ENCODE peak calls at places on chromosomes 1 and 21, in four cellular contexts. G is GM23248, L is WERI-Rb-1, B is transverse colon. E is an unnamed sample. For H3K36me3, the result is how much of the 10 kb centered on the place peaks cover.

GRCh38 chr1:201570886-201571624 is 32.1 kb downstream of the NAV1 start:
- DNase-seq in G (no peak), L (no peak), B (no peak), E (no peak)

GRCh38 chr1:33301273-33301984 is 19.5 kb downstream of the A3GALT2 start:
- DNase-seq in G (peak), L (no peak), B (no peak), E (peak)

GRCh38 chr1:2555634-2556276 is 416 bp upstream of the TNFRSF14 start:
- DNase-seq in G (peak), L (no peak), B (peak), E (peak)

GRCh38 chr1:226496616-226497015 is 51.9 kb upstream of the STUM start:
- DNase-seq in G (no peak), L (no peak), B (no peak), E (no peak)

GRCh38 chr1:8602471-8603219 is 214.8 kb downstream of the RERE start:
- DNase-seq in G (no peak), L (no peak), B (no peak), E (no peak)

GRCh38 chr1:31715097-31715872 is 11.5 kb upstream of the COL16A1 start:
- DNase-seq in G (peak), L (peak), B (peak), E (peak)

GRCh38 chr1:3638676-3639075 is 11.2 kb downstream of the WRAP73 start:
- DNase-seq in G (no peak), L (no peak), B (no peak), E (no peak)

GRCh38 chr1:39132505-39133339 is 71.8 kb upstream of the MACF1 start:
- DNase-seq in G (no peak), L (peak), B (peak), E (peak)

GRCh38 chr21:33362044-33362555 is 37.3 kb downstream of the IFNAR1 start:
- DNase-seq in G (no peak), L (no peak), B (peak), E (no peak)

GRCh38 chr1:155981266-155982088 is 3.1 kb upstream of the ARHGEF2 start:
- DNase-seq in G (peak), L (peak), B (peak), E (peak)

GRCh38 chr21:33196956-33197374 is 32.8 kb upstream of the IFNAR2 start:
- DNase-seq in G (peak), L (peak), B (peak), E (peak)

GRCh38 chr1:39047374-39048229 is 21.5 kb downstream of the NDUFS5 start:
- DNase-seq in G (peak), L (no peak), B (no peak), E (peak)

GRCh38 chr1:114456586-114456985 is 54.4 kb downstream of the TRIM33 start:
- DNase-seq in G (no peak), L (no peak), B (no peak), E (no peak)

GRCh38 chr1:114454539-114454938 is 56.5 kb downstream of the TRIM33 start:
- DNase-seq in G (no peak), L (no peak), B (no peak), E (no peak)

GRCh38 chr1:114458208-114458777 is 52.7 kb downstream of the TRIM33 start:
- DNase-seq in G (peak), L (no peak), B (no peak), E (no peak)

GRCh38 chr1:114455102-114455785 is 55.8 kb downstream of the TRIM33 start:
- DNase-seq in G (no peak), L (no peak), B (no peak), E (no peak)

DNA sequence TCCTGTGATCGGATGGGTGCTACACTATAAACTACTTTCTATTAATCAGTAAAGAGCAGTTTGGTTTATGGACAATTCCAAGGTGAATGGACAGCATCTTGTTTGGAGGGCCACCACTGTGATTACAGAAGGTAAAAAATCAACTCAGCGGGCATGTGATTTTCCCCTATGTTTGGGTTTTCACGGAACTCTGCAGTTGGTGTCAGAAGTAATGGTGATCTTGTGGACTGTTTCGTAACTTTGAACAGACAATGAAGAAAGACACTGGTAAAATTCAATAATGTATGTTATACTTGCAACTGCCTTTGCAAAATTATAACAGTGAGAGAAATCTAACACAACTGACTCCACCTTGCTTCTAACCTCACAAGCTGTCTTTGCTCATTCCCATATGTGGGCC is 53.3 kb downstream of the TRIM33 start:
- DNase-seq in G (no peak), L (no peak), B (no peak), E (no peak)
- H3K36me3 ChIP-seq in G (under half), L (under half), B (under half), E (under half)

GRCh38 chr1:26417111-26417510 is 6.5 kb downstream of the LIN28A start:
- DNase-seq in G (peak), L (peak), B (peak), E (peak)

GRCh38 chr1:26418865-26419349 is 8.3 kb downstream of the LIN28A start:
- DNase-seq in G (no peak), L (no peak), B (no peak), E (no peak)

DNA sequence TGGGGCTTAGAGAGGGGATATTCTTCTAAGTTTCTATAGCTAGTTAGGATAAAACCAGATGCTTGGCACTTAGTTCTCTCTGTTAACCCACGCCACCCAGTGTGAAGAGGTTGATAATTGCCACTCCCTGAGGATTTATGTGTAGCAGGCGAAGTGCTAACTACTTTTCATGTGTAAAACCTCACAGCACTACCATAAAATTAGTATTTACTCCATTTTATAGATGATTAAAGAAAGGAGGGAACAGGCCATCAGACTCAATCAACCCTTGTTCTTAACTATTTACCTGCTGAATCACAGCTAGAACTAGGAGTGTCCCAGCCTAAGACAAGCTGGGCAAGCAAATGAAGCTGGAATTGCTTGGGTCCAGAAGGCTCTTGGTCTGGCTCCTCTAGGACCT is 8.9 kb downstream of the LIN28A start:
- DNase-seq in G (no peak), L (no peak), B (no peak), E (no peak)
- H3K36me3 ChIP-seq in G (under half), L (under half), B (under half), E (under half)

GRCh38 chr21:16568661-16569060 is 838.9 kb downstream of the USP25 start:
- DNase-seq in G (no peak), L (no peak), B (no peak), E (no peak)
- H3K36me3 ChIP-seq in G (under half), L (under half), B (under half), E (under half)

GRCh38 chr1:207810606-207811295 is 58.9 kb downstream of the CD46 start:
- DNase-seq in G (no peak), L (peak), B (no peak), E (no peak)
- H3K36me3 ChIP-seq in G (under half), L (half or more), B (under half), E (half or more)

DNA sequence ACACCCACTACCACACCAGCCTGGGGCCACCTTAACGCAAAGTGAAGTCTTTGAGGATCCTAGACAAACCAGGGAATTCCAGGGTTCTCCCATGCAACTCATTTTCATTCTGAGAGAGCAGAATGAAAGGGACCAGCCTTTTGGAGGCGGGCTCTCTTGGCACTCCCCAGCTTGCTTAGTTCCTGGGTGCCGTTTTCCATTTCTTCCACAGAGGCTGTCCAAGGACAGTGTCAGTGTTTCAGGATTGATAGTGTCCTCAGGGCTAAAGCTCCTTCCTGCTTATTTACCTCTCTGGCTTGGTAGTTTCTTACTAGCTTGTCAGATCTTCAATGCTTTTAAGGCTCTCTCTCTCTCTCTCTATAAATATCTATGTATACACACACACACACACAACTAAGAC is 30.1 kb upstream of the GNG4 start:
- DNase-seq in G (no peak), L (peak), B (no peak), E (no peak)
- H3K36me3 ChIP-seq in G (under half), L (under half), B (under half), E (half or more)

GRCh38 chr21:41827951-41828883 is 50.9 kb downstream of the PRDM15 start:
- DNase-seq in G (peak), L (no peak), B (no peak), E (no peak)
- H3K36me3 ChIP-seq in G (under half), L (under half), B (under half), E (under half)

DNA sequence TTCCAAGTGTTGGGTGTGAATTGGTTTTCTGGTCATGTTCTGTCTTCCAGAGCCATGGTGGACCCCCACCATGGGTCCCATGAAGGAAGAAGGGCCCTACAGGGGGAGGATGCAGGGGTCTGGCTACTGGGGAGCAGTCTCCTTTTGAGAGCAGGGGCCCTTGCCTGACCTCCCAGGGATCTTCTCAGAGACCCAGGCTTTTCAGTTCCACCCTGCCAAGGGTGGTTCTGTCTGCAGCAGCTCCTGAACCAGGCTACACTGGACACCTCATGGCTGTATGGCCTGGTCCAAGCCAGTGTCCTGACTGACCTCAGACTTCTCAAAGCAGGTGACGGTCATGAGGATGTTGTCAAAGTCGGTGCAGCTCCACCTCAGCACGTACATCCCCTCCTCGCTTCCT is 109.0 kb downstream of the JAK1 start:
- DNase-seq in G (no peak), L (no peak), B (no peak), E (no peak)
- H3K36me3 ChIP-seq in G (under half), L (under half), B (under half), E (half or more)

GRCh38 chr1:184740344-184740743 is 14.3 kb downstream of the EDEM3 start:
- DNase-seq in G (no peak), L (no peak), B (no peak), E (no peak)

GRCh38 chr1:184739796-184740195 is 14.9 kb downstream of the EDEM3 start:
- DNase-seq in G (no peak), L (no peak), B (no peak), E (no peak)

GRCh38 chr1:184739070-184739469 is 15.6 kb downstream of the EDEM3 start:
- DNase-seq in G (no peak), L (no peak), B (no peak), E (no peak)

DNA sequence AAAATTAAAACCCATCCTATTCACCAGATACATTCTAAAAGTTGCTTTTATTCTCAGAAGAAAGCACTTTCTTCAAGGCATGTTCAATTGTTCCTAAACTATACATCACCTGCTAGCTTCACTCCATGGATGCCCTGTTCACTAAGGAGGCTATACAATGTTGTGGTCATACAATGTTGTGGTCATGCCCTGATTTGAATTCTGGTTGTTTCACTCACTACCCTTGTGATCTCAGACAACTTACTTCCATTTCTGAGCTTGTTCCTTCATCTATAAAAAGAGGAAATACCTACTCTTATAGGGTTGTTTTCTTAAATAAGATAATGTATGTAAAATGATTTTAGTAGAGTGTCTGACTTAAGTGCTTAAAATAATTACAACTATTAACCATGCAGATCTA is 19.7 kb downstream of the EDEM3 start:
- DNase-seq in G (no peak), L (no peak), B (no peak), E (no peak)
- H3K36me3 ChIP-seq in G (half or more), L (under half), B (under half), E (under half)

E was measured in tibial artery.